ENCODE peak calls at places on chromosomes 13 and 19, in eight cellular contexts. P is neural progenitor cell, X is progenitor cell of endocrine pancreas, O is breast epithelium, Y is neural crest cell, M is lower leg skin, H is H9, T is ascending aorta. K is an unnamed sample.

GRCh38 chr13:111122056-111122455 is 6.9 kb downstream of the ARHGEF7 start:
- DNase-seq in P (peak), X (no peak), O (no peak), Y (no peak), M (no peak), H (no peak), T (no peak), K (no peak)

GRCh38 chr19:43739836-43740235 is 14.9 kb downstream of the SMG9 start:
- DNase-seq in P (no peak), X (no peak), O (peak), Y (no peak), M (no peak), H (no peak), T (no peak), K (no peak)

GRCh38 chr13:36362251-36362650 is 16.1 kb upstream of the SPART start:
- DNase-seq in P (no peak), X (no peak), O (no peak), Y (no peak), M (no peak), H (no peak), T (no peak), K (no peak)

GRCh38 chr13:75725784-75726183 is 89.7 kb downstream of the LMO7 start:
- DNase-seq in P (no peak), X (no peak), O (no peak), Y (no peak), M (no peak), H (no peak), T (no peak), K (no peak)

GRCh38 chr13:70666883-70667282 is 558.6 kb upstream of the KLHL1 start:
- DNase-seq in P (no peak), X (no peak), O (no peak), Y (no peak), M (no peak), H (no peak), T (no peak), K (no peak)

GRCh38 chr19:53394522-53394973 is 401 bp upstream of the ZNF765 start:
- DNase-seq in P (peak), X (peak), O (peak), Y (no peak), M (peak), H (peak), T (peak), K (no peak)

GRCh38 chr19:54430306-54431254 is 15.3 kb downstream of the TTYH1 start:
- DNase-seq in P (peak), X (no peak), O (no peak), Y (peak), M (no peak), H (peak), T (no peak), K (peak)

GRCh38 chr13:20161275-20161950 is 561 bp upstream of the GJA3 start:
- DNase-seq in P (peak), X (no peak), O (no peak), Y (no peak), M (no peak), H (no peak), T (no peak), K (peak)

GRCh38 chr13:110265341-110265681 is 41.6 kb downstream of the COL4A1 start:
- DNase-seq in P (peak), X (no peak), O (no peak), Y (no peak), M (peak), H (no peak), T (peak), K (no peak)

GRCh38 chr19:35142531-35143230 is 374 bp upstream of the FXYD7 start:
- DNase-seq in P (peak), X (peak), O (no peak), Y (peak), M (no peak), H (peak), T (no peak), K (peak)

GRCh38 chr19:18171605-18172327 is 1.8 kb upstream of the IFI30 start:
- DNase-seq in P (no peak), X (no peak), O (no peak), Y (no peak), M (no peak), H (no peak), T (no peak), K (no peak)

GRCh38 chr19:47529018-47529742 is 14.3 kb upstream of the NAPA start:
- DNase-seq in P (no peak), X (no peak), O (no peak), Y (no peak), M (no peak), H (no peak), T (no peak), K (no peak)

GRCh38 chr19:10290439-10290875 is 705 bp downstream of the ICAM5 start:
- DNase-seq in P (peak), X (no peak), O (no peak), Y (no peak), M (no peak), H (peak), T (no peak), K (no peak)

GRCh38 chr13:50340566-50341287 is 325.5 kb downstream of the KCNRG start:
- DNase-seq in P (peak), X (no peak), O (no peak), Y (no peak), M (no peak), H (no peak), T (no peak), K (no peak)

GRCh38 chr13:79741006-79741405 is 260.1 kb downstream of the NDFIP2 start:
- DNase-seq in P (no peak), X (no peak), O (no peak), Y (no peak), M (no peak), H (no peak), T (no peak), K (no peak)

GRCh38 chr19:13154241-13154778 is 4.1 kb downstream of the IER2 start:
- DNase-seq in P (peak), X (peak), O (peak), Y (peak), M (peak), H (peak), T (peak), K (no peak)

GRCh38 chr13:109738298-109738746 is 48.1 kb downstream of the IRS2 start:
- DNase-seq in P (no peak), X (no peak), O (no peak), Y (no peak), M (no peak), H (no peak), T (no peak), K (no peak)

GRCh38 chr13:50080158-50080855 is 65.1 kb downstream of the KCNRG start:
- DNase-seq in P (peak), X (no peak), O (no peak), Y (peak), M (no peak), H (no peak), T (no peak), K (peak)

GRCh38 chr13:34369925-34370324 is 552.0 kb downstream of the RFC3 start:
- DNase-seq in P (no peak), X (no peak), O (no peak), Y (no peak), M (no peak), H (no peak), T (no peak), K (no peak)

GRCh38 chr13:99955747-99956472 is 15.7 kb downstream of the ZIC5 start:
- DNase-seq in P (peak), X (no peak), O (no peak), Y (no peak), M (no peak), H (peak), T (no peak), K (no peak)

GRCh38 chr13:105971312-105971711 is 564.1 kb downstream of the EFNB2 start:
- DNase-seq in P (peak), X (no peak), O (no peak), Y (no peak), M (no peak), H (peak), T (no peak), K (no peak)

GRCh38 chr13:46386996-46387851 is at the start of gene RUBCNL:
- DNase-seq in P (peak), X (peak), O (no peak), Y (peak), M (peak), H (peak), T (no peak), K (no peak)

GRCh38 chr13:113299951-113300350 is 2.9 kb downstream of the LAMP1 start:
- DNase-seq in P (no peak), X (no peak), O (no peak), Y (no peak), M (no peak), H (no peak), T (no peak), K (no peak)

GRCh38 chr19:30784850-30785459 is 412.8 kb downstream of the ZNF536 start:
- DNase-seq in P (peak), X (no peak), O (no peak), Y (peak), M (no peak), H (peak), T (peak), K (peak)

GRCh38 chr13:79448413-79448812 is 32.5 kb upstream of the NDFIP2 start:
- DNase-seq in P (no peak), X (no peak), O (no peak), Y (no peak), M (no peak), H (no peak), T (no peak), K (no peak)

GRCh38 chr19:47729468-47729798 is 15.9 kb upstream of the NOP53 start:
- DNase-seq in P (peak), X (no peak), O (peak), Y (no peak), M (peak), H (peak), T (peak), K (no peak)

GRCh38 chr13:114140131-114140908 is 7.9 kb upstream of the RASA3 start:
- DNase-seq in P (no peak), X (no peak), O (no peak), Y (no peak), M (no peak), H (no peak), T (no peak), K (no peak)

GRCh38 chr13:113666951-113667701 is at the start of gene GRK1:
- DNase-seq in P (peak), X (no peak), O (peak), Y (peak), M (peak), H (no peak), T (peak), K (no peak)

GRCh38 chr13:85654227-85654626 is 145.0 kb downstream of the SLITRK6 start:
- DNase-seq in P (no peak), X (no peak), O (no peak), Y (no peak), M (no peak), H (no peak), T (no peak), K (no peak)

GRCh38 chr19:44905437-44906160 is at the start of gene APOE:
- DNase-seq in P (peak), X (no peak), O (no peak), Y (no peak), M (no peak), H (peak), T (no peak), K (no peak)

GRCh38 chr13:95146486-95146885 is 154.8 kb downstream of the ABCC4 start:
- DNase-seq in P (no peak), X (no peak), O (no peak), Y (no peak), M (no peak), H (no peak), T (no peak), K (no peak)

GRCh38 chr13:112904436-112904960 is 64.5 kb upstream of the MCF2L start:
- DNase-seq in P (peak), X (no peak), O (peak), Y (no peak), M (peak), H (no peak), T (no peak), K (no peak)

GRCh38 chr13:112893570-112894422 is 75.2 kb upstream of the MCF2L start:
- DNase-seq in P (peak), X (peak), O (no peak), Y (peak), M (no peak), H (peak), T (no peak), K (no peak)

GRCh38 chr19:50329146-50329925 is at the start of gene KCNC3:
- DNase-seq in P (peak), X (peak), O (peak), Y (peak), M (peak), H (peak), T (peak), K (peak)

GRCh38 chr19:14145381-14145780 is 9.0 kb upstream of the ASF1B start:
- DNase-seq in P (no peak), X (no peak), O (no peak), Y (no peak), M (no peak), H (no peak), T (no peak), K (no peak)

GRCh38 chr13:80928241-80928640 is 587.3 kb upstream of the SPRY2 start:
- DNase-seq in P (no peak), X (no peak), O (no peak), Y (no peak), M (no peak), H (no peak), T (no peak), K (no peak)

GRCh38 chr13:106490887-106491321 is 44.6 kb downstream of the EFNB2 start:
- DNase-seq in P (no peak), X (no peak), O (no peak), Y (no peak), M (no peak), H (no peak), T (no peak), K (no peak)

DNA sequence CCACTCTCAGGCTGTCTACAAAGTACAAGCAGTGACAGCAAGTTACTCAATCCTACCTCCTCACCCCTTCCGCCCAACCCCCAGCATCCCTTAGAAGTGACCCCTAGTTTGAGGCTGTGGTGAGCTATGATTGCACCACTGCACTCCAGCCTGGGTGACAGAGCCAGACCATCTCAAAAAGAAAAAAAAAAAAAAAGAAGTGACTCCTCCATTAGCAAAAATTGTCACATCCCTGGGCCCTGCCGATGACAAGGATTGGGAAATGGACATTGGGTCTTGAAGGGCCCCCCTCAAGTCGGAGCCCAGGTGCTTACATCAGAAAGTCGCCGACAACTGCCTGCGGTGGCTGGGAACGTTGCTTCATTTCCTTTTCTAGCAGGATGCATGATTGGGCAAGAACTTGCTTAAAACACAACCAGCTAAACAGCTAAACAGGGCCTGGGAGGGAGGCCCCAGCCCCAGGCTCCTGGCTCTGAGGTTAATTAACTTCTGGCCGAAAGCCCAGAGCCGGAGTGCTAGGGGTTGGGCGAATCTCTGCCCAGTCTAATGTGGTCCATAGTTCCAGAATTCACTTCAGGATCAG is 15.3 kb downstream of the RAB3D start:
- DNase-seq in P (no peak), X (no peak), O (peak), Y (no peak), M (peak), H (no peak), T (peak), K (no peak)
- TF ChIP-seq CTCF in P (no peak), X (no peak), O (peak), Y (no peak), M (no peak), H (no peak), T (no peak), K (no peak)

GRCh38 chr13:32247887-32248286 is 67.3 kb downstream of the ZAR1L start:
- DNase-seq in P (no peak), X (no peak), O (no peak), Y (no peak), M (no peak), H (no peak), T (no peak), K (no peak)

GRCh38 chr13:32243695-32244094 is 71.5 kb downstream of the ZAR1L start:
- DNase-seq in P (no peak), X (no peak), O (no peak), Y (no peak), M (no peak), H (no peak), T (no peak), K (no peak)

GRCh38 chr13:32245555-32245954 is 69.6 kb downstream of the ZAR1L start:
- DNase-seq in P (no peak), X (no peak), O (no peak), Y (no peak), M (no peak), H (no peak), T (no peak), K (no peak)

GRCh38 chr13:32248789-32249188 is 66.4 kb downstream of the ZAR1L start:
- DNase-seq in P (no peak), X (no peak), O (no peak), Y (no peak), M (no peak), H (no peak), T (no peak), K (no peak)

DNA sequence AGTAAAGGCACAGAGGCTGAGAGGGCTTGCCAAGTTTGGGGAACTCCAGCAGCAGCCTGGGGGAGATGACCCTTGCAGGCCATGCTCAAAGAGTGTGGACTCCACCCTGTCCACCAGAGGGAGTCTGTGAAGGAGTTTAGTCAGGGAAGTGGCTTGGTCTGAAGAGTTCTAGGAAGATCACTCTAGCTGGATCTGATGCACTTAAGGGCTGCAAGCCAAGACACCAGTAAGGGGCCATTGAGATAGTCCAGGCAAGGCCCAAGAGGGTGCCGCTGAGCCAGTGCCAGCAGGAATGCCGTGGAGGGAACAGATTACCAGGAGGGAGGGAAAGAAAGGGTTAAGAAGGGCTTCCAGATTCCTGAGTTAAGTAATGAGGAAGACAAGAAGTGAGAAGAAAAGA is 68.7 kb downstream of the ZAR1L start:
- DNase-seq in P (peak), X (peak), O (no peak), Y (peak), M (peak), H (peak), T (peak), K (peak)
- TF ChIP-seq CTCF in P (peak), X (peak), O (peak), Y (peak), M (no peak), H (peak), T (peak), K (peak)

DNA sequence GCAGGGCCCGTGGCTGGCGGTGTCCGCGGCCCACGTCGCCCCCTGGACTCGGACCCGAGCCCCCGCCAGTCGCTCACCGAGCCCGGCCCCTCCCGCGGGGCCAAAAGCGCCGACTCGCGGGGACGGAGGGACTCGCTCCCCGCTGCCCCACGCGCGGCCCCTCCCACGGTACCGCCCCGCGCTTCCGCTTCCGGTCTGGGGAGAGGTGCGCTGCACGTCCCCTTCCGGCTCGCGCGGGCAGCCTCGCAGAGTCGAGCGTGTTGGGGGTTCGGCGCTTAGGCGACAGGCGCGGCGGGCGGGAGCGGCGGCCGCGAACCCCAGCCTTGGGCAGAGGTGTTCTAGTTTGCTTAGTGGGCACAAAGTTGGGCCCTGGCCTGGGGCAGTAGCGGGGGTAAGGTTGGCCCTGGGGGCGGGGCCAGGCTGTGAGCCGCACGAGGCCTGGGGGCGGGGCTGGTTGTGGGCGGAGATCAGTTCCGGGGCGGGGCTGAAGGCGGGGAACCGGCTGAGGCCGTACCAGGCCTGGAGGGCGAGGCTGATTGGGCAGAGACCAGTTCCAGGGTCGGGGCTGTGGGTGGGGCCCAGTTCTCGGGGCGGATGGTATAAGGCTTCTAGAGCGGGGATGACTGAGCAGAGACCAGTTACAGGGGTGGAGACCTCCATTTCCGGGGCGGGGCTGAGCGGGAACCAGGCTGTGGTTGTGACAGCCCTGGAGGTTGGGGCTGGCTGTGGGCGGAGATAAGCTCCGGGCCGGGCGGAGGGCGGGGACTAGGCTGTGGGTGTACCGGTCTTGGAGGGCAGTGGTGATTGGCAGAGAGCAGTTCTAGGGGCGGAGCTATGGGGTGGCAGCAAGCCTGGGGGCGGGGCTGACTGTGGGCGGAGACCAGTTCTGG is at the start of the genes MBD3L1 and ZNF558:
- DNase-seq in P (peak), X (peak), O (peak), Y (peak), M (peak), H (peak), T (peak), K (peak)
- TF ChIP-seq CTCF in P (no peak), X (no peak), O (no peak), Y (no peak), M (no peak), H (no peak), T (peak), K (peak)

GRCh38 chr13:39210961-39211534 is 172.8 kb downstream of the NHLRC3 start:
- DNase-seq in P (no peak), X (no peak), O (no peak), Y (no peak), M (no peak), H (no peak), T (no peak), K (no peak)

GRCh38 chr13:39217471-39217870 is 179.2 kb downstream of the NHLRC3 start:
- DNase-seq in P (no peak), X (no peak), O (no peak), Y (no peak), M (no peak), H (no peak), T (no peak), K (no peak)

GRCh38 chr13:39209731-39210633 is 171.7 kb downstream of the NHLRC3 start:
- DNase-seq in P (no peak), X (no peak), O (no peak), Y (no peak), M (no peak), H (no peak), T (no peak), K (no peak)

DNA sequence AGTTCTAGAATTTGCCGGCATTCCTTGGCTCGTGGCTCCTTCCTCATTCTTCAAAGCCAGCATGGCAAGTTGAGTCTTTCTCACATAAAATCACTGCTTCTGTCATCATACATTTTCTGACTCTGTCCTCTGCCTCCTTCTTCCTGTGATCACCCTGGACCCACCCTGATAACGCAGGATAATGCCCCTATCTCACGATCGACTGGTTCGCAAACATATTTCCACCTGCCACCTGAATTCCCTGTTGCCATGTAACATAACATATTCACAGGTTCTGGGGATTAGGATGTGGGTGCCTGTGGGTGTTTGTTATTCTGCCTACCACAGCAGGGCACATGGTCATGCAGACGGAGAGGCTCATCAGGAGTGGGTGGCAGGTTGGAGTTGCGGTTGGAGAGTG is 177.7 kb downstream of the NHLRC3 start:
- DNase-seq in P (no peak), X (no peak), O (no peak), Y (no peak), M (no peak), H (no peak), T (no peak), K (no peak)
- TF ChIP-seq CTCF in P (no peak), X (no peak), O (no peak), Y (no peak), M (no peak), H (no peak), T (no peak), K (no peak)